ENCODE peak calls at places on chromosomes 5 and 9, in ten cellular contexts. T is uterus, Z is Peyer's patch, Q is A549, N is breast epithelium, X is endothelial cell of umbilical vein, J is body of pancreas, G is right lobe of liver, R is heart left ventricle, D is ovary. K is an unnamed sample.

GRCh38 chr9:18907927-18908625 is 124.9 kb downstream of the SAXO1 start:
- DNase-seq in Z (no peak), R (no peak), J (no peak), X (no peak), Q (no peak), T (no peak), G (no peak), N (no peak), D (no peak), K (no peak)

GRCh38 chr5:38556599-38557308 is at the start of gene LIFR:
- DNase-seq in N (peak; percentile 72), D (peak; percentile 84), G (peak; percentile 77), Z (peak; percentile 57), X (peak; percentile 80), T (peak; percentile 78), R (peak; percentile 89), J (peak; percentile 86), Q (peak; percentile 58), K (peak; percentile 35)

GRCh38 chr5:178301641-178302040 is 69.0 kb upstream of the PHYKPL start:
- DNase-seq in Z (peak; percentile 2), D (no peak), J (no peak), X (no peak), Q (no peak), G (peak; percentile 11), T (no peak), N (no peak), R (no peak), K (no peak)

GRCh38 chr9:134445000-134445399 is 118.7 kb downstream of the RXRA start:
- DNase-seq in N (no peak), T (no peak), G (no peak), J (no peak), X (no peak), D (no peak), Z (no peak), Q (no peak), R (no peak), K (no peak)

GRCh38 chr9:130497139-130497538 is 52.4 kb downstream of the ASS1 start:
- DNase-seq in G (no peak), N (no peak), Z (no peak), X (no peak), T (no peak), J (no peak), R (no peak), Q (no peak), D (no peak), K (no peak)

GRCh38 chr5:55003432-55004065 is 18.2 kb upstream of the ESM1 start:
- DNase-seq in T (no peak), D (no peak), J (no peak), N (no peak), Q (no peak), G (no peak), R (no peak), X (peak; percentile 57), Z (no peak), K (no peak)

GRCh38 chr9:34457266-34458012 is 931 bp downstream of the FAM219A start:
- DNase-seq in D (peak; percentile 69), X (peak; percentile 81), Q (peak; percentile 69), N (peak; percentile 59), T (peak; percentile 80), Z (peak; percentile 57), G (peak; percentile 76), R (peak; percentile 88), J (peak; percentile 82), K (peak; percentile 52)

GRCh38 chr5:142426129-142426641 is 101.4 kb upstream of the SPRY4 start:
- DNase-seq in T (peak; percentile 51), Z (no peak), R (peak; percentile 77), D (no peak), Q (no peak), J (peak; percentile 55), N (peak; percentile 41), G (no peak), X (peak; percentile 85), K (no peak)

DNA sequence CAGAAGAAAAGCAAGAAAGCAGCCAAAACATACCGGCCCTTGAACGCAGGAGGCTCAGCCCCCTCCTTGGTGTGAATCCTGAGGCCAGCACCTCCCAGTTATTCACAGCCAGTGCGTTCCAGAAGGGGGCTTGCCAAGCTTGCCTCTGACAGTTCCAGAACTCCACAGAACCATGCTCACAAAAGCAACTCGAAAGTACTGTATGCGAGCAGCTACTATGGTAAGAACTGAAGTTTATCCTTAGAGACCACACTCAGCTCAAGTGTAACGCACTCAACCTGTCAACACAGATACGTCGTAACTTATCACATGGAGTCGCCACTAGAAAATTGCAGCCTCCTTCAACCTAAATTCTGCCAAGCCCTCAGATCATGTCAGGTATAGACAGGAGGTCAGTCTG is 1.4 kb downstream of the UBAC1 start:
- DNase-seq in T (no peak), J (no peak), R (no peak), G (no peak), D (no peak), N (no peak), X (no peak), Z (peak; percentile 43), Q (no peak), K (peak; percentile 85)
- TF ChIP-seq POLR2A in T (no peak), J (no peak), R (no peak), G (no peak), D (no peak), N (no peak), X (no peak), Z (no peak), Q (no peak), K (peak; percentile 67)

GRCh38 chr9:109037946-109038345 is 24.6 kb upstream of the CTNNAL1 start:
- DNase-seq in Q (no peak), X (no peak), D (no peak), T (no peak), Z (no peak), J (no peak), G (no peak), N (no peak), R (no peak), K (no peak)

GRCh38 chr9:109036744-109037680 is 23.7 kb upstream of the CTNNAL1 start:
- DNase-seq in D (no peak), J (no peak), Z (no peak), Q (no peak), N (no peak), T (no peak), G (no peak), X (peak; percentile 58), R (no peak), K (no peak)

GRCh38 chr9:109033941-109034700 is 20.8 kb upstream of the CTNNAL1 start:
- DNase-seq in J (no peak), R (no peak), T (no peak), Z (no peak), Q (no peak), D (no peak), G (no peak), N (no peak), X (no peak), K (no peak)

GRCh38 chr9:109039539-109039938 is 26.2 kb upstream of the CTNNAL1 start:
- DNase-seq in R (no peak), G (no peak), X (peak; percentile 77), N (no peak), Z (no peak), Q (no peak), J (no peak), T (no peak), D (no peak), K (no peak)

DNA sequence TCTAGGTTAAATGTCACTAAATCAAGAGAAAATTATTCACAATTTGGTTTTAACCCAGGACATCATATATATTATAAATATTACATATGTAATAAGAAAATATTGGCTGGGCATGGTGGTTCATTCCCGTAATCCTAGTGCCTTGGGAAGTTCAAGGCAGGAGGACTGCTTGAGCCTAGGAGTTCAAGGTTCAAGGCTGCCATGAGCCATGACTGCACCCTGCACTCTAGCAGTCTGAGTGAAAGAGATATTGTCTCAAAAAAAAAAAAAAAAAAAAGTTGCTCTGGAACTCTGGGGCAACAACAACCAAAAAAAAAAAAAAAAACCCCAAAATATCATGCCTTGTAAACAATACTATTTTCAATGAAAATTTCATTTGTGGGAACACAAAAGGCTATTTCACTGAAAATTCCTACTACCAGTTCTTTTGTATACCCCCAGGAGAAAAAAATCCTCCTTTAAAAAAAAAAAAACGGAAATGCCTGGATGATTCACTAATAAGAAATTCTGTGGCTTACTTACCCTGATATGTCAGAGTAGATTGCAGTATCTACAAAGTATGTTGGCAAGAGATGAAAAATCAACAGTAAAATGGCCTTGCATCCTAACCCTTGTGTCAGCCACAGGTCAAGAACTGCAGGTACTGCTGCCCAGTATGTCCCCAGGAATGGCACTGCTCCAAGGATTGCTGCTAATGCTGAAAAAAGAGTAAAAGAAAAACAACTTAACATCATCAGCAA is 22.6 kb upstream of the CTNNAL1 start:
- DNase-seq in Z (no peak), J (peak; percentile 80), G (peak; percentile 77), X (peak; percentile 94), R (no peak), T (peak; percentile 61), Q (peak; percentile 50), D (peak; percentile 85), N (no peak), K (no peak)
- TF ChIP-seq POLR2A in Z (no peak), J (no peak), G (no peak), X (no peak), R (no peak), T (no peak), Q (no peak), D (no peak), N (no peak), K (no peak)

DNA sequence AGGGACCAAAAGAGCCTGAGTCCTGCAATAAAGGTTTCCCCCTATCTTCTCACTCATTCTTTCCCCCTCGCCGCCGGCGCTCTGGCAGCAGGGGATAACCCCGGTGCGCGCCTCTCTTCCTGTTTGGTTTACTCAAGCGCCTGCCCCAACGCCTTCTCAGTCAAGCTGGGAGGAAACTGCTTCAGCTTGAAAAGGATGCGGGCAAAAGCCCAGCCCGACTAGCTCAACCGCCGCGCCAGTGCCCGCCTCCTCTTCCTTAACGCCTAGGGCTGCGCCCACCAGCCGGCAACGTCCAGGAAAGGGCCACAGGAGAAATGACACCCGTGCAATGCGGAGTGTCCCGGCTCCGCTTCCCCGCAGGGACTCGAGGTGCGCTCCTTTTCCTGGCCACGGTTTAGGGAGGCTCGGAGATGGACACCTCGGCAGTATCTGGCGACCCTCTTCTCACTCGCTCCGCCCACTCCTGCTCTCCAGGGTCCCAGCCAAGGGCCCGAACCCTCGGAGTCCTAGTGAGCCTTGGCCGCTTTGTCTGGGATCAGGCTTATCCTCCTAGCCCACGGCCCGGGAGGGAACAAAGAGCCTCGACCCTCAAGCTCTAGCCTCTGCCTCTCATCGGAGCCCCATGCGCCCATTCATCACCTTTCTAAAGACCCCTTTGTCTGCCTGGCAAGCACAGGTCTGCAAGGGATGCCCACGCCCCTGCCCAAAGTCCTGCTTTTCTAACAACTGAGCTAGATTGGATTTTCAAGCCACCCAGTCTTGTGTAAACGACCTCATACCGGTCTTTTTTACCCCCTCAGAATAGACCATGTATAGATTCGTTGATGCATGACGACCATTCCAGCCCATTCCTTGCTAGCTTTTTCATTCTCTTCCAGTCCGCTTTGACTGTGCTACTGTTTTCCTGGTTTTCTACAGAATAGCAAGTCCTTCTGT is 2.0 kb downstream of the ST8SIA4 start:
- DNase-seq in D (no peak), N (peak; percentile 31), Z (peak; percentile 67), T (peak; percentile 34), J (peak; percentile 37), G (peak; percentile 86), R (peak; percentile 88), X (peak; percentile 91), Q (no peak), K (peak; percentile 63)
- TF ChIP-seq POLR2A in D (no peak), N (no peak), Z (no peak), T (no peak), J (peak; percentile 24), G (peak; percentile 20), R (no peak), X (no peak), Q (peak; percentile 21), K (peak; percentile 38)

DNA sequence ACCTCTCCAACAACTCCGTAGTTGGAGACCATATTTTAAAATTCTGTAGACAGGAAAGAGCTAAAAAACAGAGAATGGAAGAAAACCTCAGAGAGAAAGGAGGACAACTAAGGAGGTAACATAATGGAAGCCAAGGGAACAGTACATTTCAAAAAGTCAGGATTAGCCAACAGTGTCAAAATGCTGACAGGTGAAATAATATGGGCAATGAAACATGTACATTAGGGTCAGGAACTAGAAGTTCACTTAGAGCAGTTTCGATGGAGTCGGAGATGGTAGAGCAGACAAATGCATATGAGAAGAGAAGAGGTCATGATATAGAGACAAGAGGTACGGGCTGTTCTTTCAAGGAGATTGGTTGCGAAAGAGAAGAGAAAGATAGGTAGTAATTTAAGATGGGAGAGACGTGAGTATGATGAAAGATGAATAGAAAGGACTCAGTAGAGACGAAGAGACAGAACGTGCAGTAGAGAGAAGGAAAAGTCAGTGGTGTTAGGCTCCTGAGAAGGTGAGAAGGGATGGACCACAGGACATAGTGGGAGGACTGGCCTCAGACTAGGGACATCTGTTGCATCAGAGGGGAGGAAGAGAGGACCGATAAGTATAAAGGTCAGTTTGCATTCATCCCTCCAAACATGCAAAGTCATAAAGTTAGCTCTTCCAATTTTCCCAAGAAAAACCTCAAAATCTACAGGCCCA is 25.6 kb downstream of the NRG2 start:
- DNase-seq in Q (no peak), Z (no peak), G (no peak), J (no peak), D (no peak), T (no peak), R (no peak), X (no peak), N (no peak), K (no peak)
- TF ChIP-seq POLR2A in Q (no peak), Z (no peak), G (no peak), J (no peak), D (no peak), T (no peak), R (no peak), X (no peak), N (no peak), K (no peak)